ENCODE peak calls at places on chromosomes 4 and X, in ten cellular contexts. V, T, L, S, Q, Y, R, X, P and N are unnamed samples. For H3K4me1 and H3K36me3, the result is how much of the 10 kb centered on the place peaks cover.

GRCh38 chrX:11341274-11342256 is 48.4 kb downstream of the AMELX start:
- DNase-seq in V (no peak), T (peak), L (no peak), S (no peak), Q (peak), Y (no peak), R (no peak), X (no peak), P (peak), N (peak)

GRCh38 chr4:98386-98785 is 25.9 kb upstream of the ZNF718 start:
- DNase-seq in V (no peak), T (no peak), L (no peak), S (no peak), Q (no peak), Y (no peak), R (no peak), X (no peak), P (no peak), N (no peak)

GRCh38 chr4:70704333-70705145 is 16.2 kb downstream of the UTP3 start:
- DNase-seq in V (no peak), T (peak), L (peak), S (peak), Q (peak), Y (peak), R (peak), X (peak), P (peak), N (peak)

GRCh38 chr4:120704529-120704928 is 218.0 kb downstream of the PRDM5 start:
- DNase-seq in V (no peak), T (no peak), L (no peak), S (no peak), Q (no peak), Y (no peak), R (no peak), X (no peak), P (no peak), N (no peak)

GRCh38 chr4:27917381-27917780 is 1056.7 kb downstream of the STIM2 start:
- DNase-seq in V (no peak), T (no peak), L (peak), S (no peak), Q (no peak), Y (no peak), R (no peak), X (no peak), P (no peak), N (no peak)

GRCh38 chr4:71333960-71334951 is 4.6 kb upstream of the SLC4A4 start:
- DNase-seq in V (no peak), T (peak), L (no peak), S (no peak), Q (no peak), Y (peak), R (no peak), X (no peak), P (no peak), N (no peak)

GRCh38 chr4:174522183-174523002 is at the start of gene HPGD:
- DNase-seq in V (no peak), T (peak), L (peak), S (no peak), Q (peak), Y (no peak), R (peak), X (peak), P (peak), N (peak)

GRCh38 chr4:137896221-137896737 is 345.9 kb downstream of the SLC7A11 start:
- DNase-seq in V (no peak), T (no peak), L (no peak), S (no peak), Q (no peak), Y (no peak), R (no peak), X (no peak), P (no peak), N (no peak)

GRCh38 chrX:153926863-153927685 is 1.0 kb upstream of the ARHGAP4 start:
- DNase-seq in V (no peak), T (peak), L (no peak), S (peak), Q (peak), Y (no peak), R (no peak), X (no peak), P (peak), N (peak)

GRCh38 chr4:162957521-162958143 is 209.1 kb downstream of the NAF1 start:
- DNase-seq in V (no peak), T (no peak), L (no peak), S (no peak), Q (no peak), Y (no peak), R (no peak), X (no peak), P (no peak), N (no peak)

GRCh38 chrX:21996872-21997271 is 35.3 kb upstream of the PHEX start:
- DNase-seq in V (no peak), T (peak), L (no peak), S (no peak), Q (no peak), Y (peak), R (no peak), X (no peak), P (no peak), N (no peak)

GRCh38 chrX:13506574-13506973 is 62.8 kb upstream of the EGFL6 start:
- DNase-seq in V (no peak), T (peak), L (peak), S (peak), Q (no peak), Y (no peak), R (peak), X (peak), P (peak), N (no peak)

GRCh38 chr4:8136972-8137710 is 21.5 kb downstream of the ABLIM2 start:
- DNase-seq in V (no peak), T (no peak), L (no peak), S (no peak), Q (no peak), Y (no peak), R (no peak), X (no peak), P (no peak), N (no peak)

GRCh38 chr4:8024073-8024786 is 84.6 kb upstream of the AFAP1 start:
- DNase-seq in V (no peak), T (no peak), L (no peak), S (no peak), Q (no peak), Y (peak), R (no peak), X (no peak), P (no peak), N (no peak)

GRCh38 chr4:124111922-124112321 is 600.6 kb downstream of the ANKRD50 start:
- DNase-seq in V (peak), T (peak), L (peak), S (peak), Q (no peak), Y (peak), R (peak), X (no peak), P (no peak), N (no peak)

GRCh38 chrX:40088803-40089540 is 8.8 kb downstream of the BCOR start:
- DNase-seq in V (no peak), T (no peak), L (no peak), S (no peak), Q (no peak), Y (no peak), R (no peak), X (no peak), P (no peak), N (no peak)
- H3K4me1 ChIP-seq in V (under half), T (under half), L (under half), S (under half), Q (under half), Y (under half), R (under half), X (half or more), P (under half), N (under half)

DNA sequence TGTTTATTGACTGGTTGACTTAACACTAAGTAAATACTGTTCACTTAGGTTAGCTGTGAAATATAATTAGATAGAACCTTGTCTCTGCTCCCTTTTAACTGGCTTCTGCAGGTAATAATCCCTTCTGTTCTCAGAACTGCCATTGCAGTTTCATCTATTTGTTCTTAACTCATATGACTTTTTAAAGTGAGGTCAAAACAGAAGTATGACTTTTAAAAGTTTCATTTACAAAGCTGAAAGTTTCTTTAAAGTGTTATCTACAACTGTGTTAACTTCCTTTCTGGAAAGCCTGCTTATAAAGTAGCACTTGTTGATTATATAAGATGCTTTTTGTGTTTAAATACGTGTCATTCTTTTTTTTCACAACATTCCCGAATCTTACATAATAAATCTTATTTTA is 127.4 kb downstream of the TET2 start:
- DNase-seq in V (no peak), T (no peak), L (no peak), S (no peak), Q (no peak), Y (no peak), R (no peak), X (no peak), P (no peak), N (no peak)
- H3K36me3 ChIP-seq in V (under half), T (under half), L (half or more), S (half or more), Q (half or more), Y (under half), R (under half), X (half or more), P (half or more), N (half or more)

GRCh38 chr4:127641524-127641923 is 8.8 kb downstream of the INTU start:
- DNase-seq in V (no peak), T (peak), L (no peak), S (no peak), Q (no peak), Y (peak), R (no peak), X (no peak), P (no peak), N (no peak)

GRCh38 chr4:127648061-127648460 is 15.3 kb downstream of the INTU start:
- DNase-seq in V (no peak), T (peak), L (no peak), S (no peak), Q (no peak), Y (no peak), R (no peak), X (no peak), P (no peak), N (no peak)

GRCh38 chr4:127643791-127644190 is 11.0 kb downstream of the INTU start:
- DNase-seq in V (no peak), T (no peak), L (no peak), S (no peak), Q (no peak), Y (peak), R (no peak), X (no peak), P (no peak), N (no peak)

GRCh38 chr4:127642169-127642568 is 9.4 kb downstream of the INTU start:
- DNase-seq in V (no peak), T (peak), L (no peak), S (no peak), Q (no peak), Y (no peak), R (no peak), X (no peak), P (no peak), N (no peak)
- H3K4me1 ChIP-seq in V (under half), T (under half), L (under half), S (under half), Q (under half), Y (under half), R (under half), X (under half), P (under half), N (under half)

GRCh38 chr4:3116955-3117354 is 42.5 kb downstream of the HTT start:
- DNase-seq in V (no peak), T (no peak), L (no peak), S (no peak), Q (no peak), Y (no peak), R (no peak), X (no peak), P (no peak), N (no peak)
- H3K36me3 ChIP-seq in V (under half), T (under half), L (half or more), S (half or more), Q (half or more), Y (under half), R (under half), X (under half), P (half or more), N (half or more)

GRCh38 chr4:16909245-16909644 is 10.8 kb upstream of the LDB2 start:
- DNase-seq in V (no peak), T (peak), L (no peak), S (no peak), Q (no peak), Y (no peak), R (no peak), X (no peak), P (no peak), N (no peak)

GRCh38 chr4:16916719-16917337 is 18.4 kb upstream of the LDB2 start:
- DNase-seq in V (peak), T (peak), L (no peak), S (peak), Q (no peak), Y (no peak), R (peak), X (peak), P (peak), N (no peak)

GRCh38 chr4:16912896-16913295 is 14.5 kb upstream of the LDB2 start:
- DNase-seq in V (no peak), T (no peak), L (no peak), S (no peak), Q (no peak), Y (no peak), R (no peak), X (no peak), P (no peak), N (no peak)

GRCh38 chr4:16915956-16916355 is 17.5 kb upstream of the LDB2 start:
- DNase-seq in V (no peak), T (no peak), L (no peak), S (no peak), Q (no peak), Y (no peak), R (no peak), X (no peak), P (no peak), N (no peak)

DNA sequence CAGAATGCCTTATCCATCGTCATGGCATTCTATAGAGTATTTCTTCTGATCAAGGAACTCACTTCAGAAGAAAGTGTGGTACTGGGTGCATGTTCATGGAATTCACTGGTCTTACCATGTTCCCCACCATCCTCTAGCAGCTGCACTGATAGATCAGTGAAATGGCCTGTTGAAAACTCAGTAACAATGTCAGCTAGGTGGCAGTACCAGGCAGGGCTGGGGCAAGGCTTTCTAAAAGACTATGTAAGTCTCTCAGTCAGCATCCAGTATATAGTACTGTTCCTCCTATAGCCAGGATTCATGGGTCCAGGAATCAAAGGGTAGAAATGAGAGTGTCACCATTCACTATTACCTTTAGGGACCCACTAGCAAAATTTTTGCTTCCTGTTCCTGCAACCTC is 15.8 kb upstream of the LDB2 start:
- DNase-seq in V (no peak), T (peak), L (no peak), S (no peak), Q (no peak), Y (no peak), R (no peak), X (no peak), P (no peak), N (no peak)
- H3K4me1 ChIP-seq in V (under half), T (under half), L (under half), S (under half), Q (under half), Y (under half), R (under half), X (under half), P (under half), N (under half)

DNA sequence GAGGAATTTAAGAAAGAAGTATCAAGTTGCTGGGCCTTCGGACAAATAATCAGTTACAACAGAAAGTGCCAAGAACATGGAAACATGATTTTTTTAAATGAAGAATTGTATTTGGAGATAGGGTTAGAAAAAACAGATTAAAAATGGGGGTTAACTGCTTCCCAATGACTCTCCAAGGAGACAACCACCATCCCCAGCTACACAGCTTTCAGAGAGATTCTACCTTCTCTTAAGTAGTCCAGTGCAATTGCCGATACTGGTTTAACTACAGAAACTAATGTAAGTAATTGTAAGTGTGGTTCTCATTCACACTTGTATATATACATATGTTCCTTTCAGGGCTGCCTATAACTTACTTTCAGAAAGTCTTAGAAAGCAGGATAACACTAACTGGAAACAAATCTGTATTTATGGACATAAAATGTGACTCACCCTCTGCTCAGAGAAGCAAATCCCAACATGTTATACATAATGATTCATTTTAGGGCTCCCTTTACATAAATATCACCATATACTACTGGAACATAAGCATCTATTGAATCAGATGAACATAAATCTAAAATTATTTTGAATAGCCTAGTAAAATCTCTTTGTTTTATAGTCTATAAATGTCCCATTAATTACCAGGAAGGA is 248.9 kb upstream of the UGT8 start:
- DNase-seq in V (no peak), T (peak), L (no peak), S (no peak), Q (no peak), Y (no peak), R (no peak), X (no peak), P (no peak), N (no peak)
- H3K36me3 ChIP-seq in V (under half), T (under half), L (under half), S (under half), Q (under half), Y (under half), R (under half), X (under half), P (under half), N (under half)

GRCh38 chr4:114279066-114279465 is 299.6 kb upstream of the ARSJ start:
- DNase-seq in V (no peak), T (no peak), L (no peak), S (no peak), Q (no peak), Y (no peak), R (no peak), X (no peak), P (no peak), N (no peak)
- H3K4me1 ChIP-seq in V (under half), T (half or more), L (under half), S (under half), Q (under half), Y (under half), R (under half), X (under half), P (under half), N (under half)